ENCODE peak calls at places on chromosomes 7 and 10, in five cellular contexts. C, V, Z, O and A are unnamed samples.
A peak's percentile ranks its signal among the peaks of the same experiment; 100 is the strongest.

GRCh38 chr10:90447836-90448235 is 410.0 kb downstream of the HTR7 start:
- DNase-seq in V (no peak), C (no peak), Z (no peak), O (no peak), A (no peak)

GRCh38 chr10:97079157-97079435 is 106.7 kb downstream of the SLIT1 start:
- DNase-seq in V (no peak), Z (no peak), O (no peak), C (no peak), A (no peak)

GRCh38 chr10:105855791-105856190 is 1214.7 kb downstream of the SORCS3 start:
- DNase-seq in Z (no peak), O (no peak), V (no peak), C (no peak), A (no peak)

GRCh38 chr7:55366461-55367138 is 1.5 kb downstream of the LANCL2 start:
- DNase-seq in C (no peak), V (no peak), Z (no peak), O (peak; percentile 57), A (no peak)

GRCh38 chr7:80047856-80048459 is 86.7 kb upstream of the GNAI1 start:
- DNase-seq in Z (no peak), O (no peak), C (no peak), V (no peak), A (no peak)

GRCh38 chr7:37052673-37053072 is 328.4 kb upstream of the AOAH start:
- DNase-seq in C (peak; percentile 91), Z (no peak), V (peak; percentile 5), O (peak; percentile 20), A (no peak)

GRCh38 chr7:571096-572012 is 51.7 kb upstream of the PDGFA start:
- DNase-seq in C (no peak), Z (no peak), O (no peak), V (no peak), A (no peak)

GRCh38 chr7:69656077-69656476 is 57.8 kb downstream of the AUTS2 start:
- DNase-seq in Z (no peak), O (no peak), V (no peak), C (no peak), A (no peak)

GRCh38 chr7:139523199-139523941 is at the start of gene CLEC2L:
- DNase-seq in C (peak; percentile 75), V (no peak), O (no peak), Z (no peak), A (no peak)

GRCh38 chr7:46233585-46234329 is 312.7 kb upstream of the IGFBP3 start:
- DNase-seq in V (no peak), Z (no peak), C (no peak), O (no peak), A (no peak)

GRCh38 chr10:12929381-12929780 is 72.1 kb downstream of the CCDC3 start:
- DNase-seq in C (no peak), V (no peak), O (no peak), Z (no peak), A (no peak)

GRCh38 chr7:157875230-157876179 is 538.7 kb downstream of the DNAJB6 start:
- DNase-seq in Z (no peak), V (peak; percentile 44), C (peak; percentile 86), O (peak; percentile 11), A (no peak)

GRCh38 chr7:39950473-39951155 is 558 bp downstream of the CDK13 start:
- DNase-seq in V (peak; percentile 35), O (peak; percentile 62), C (peak; percentile 74), Z (no peak), A (peak; percentile 43)

GRCh38 chr10:131723601-131724530 is 176.9 kb upstream of the PPP2R2D start:
- DNase-seq in O (no peak), C (peak; percentile 48), Z (no peak), V (no peak), A (peak; percentile 8)

GRCh38 chr10:86061301-86061873 is 305.2 kb downstream of the GRID1 start:
- DNase-seq in C (no peak), V (no peak), O (no peak), Z (no peak), A (no peak)

GRCh38 chr10:65219444-65219843 is 1698.2 kb downstream of the REEP3 start:
- DNase-seq in V (no peak), C (no peak), O (no peak), Z (no peak), A (no peak)

GRCh38 chr10:107728807-107729206 is 564.3 kb upstream of the SORCS1 start:
- DNase-seq in O (no peak), C (no peak), V (no peak), Z (no peak), A (no peak)

GRCh38 chr10:98411768-98412167 is 3.2 kb downstream of the PYROXD2 start:
- DNase-seq in C (no peak), V (no peak), O (no peak), Z (no peak), A (no peak)

GRCh38 chr7:113764401-113765035 is 154.3 kb downstream of the PPP1R3A start:
- DNase-seq in C (no peak), V (no peak), O (no peak), Z (no peak), A (no peak)

GRCh38 chr7:75820688-75821087 is 7.1 kb upstream of the CCL24 start:
- DNase-seq in C (no peak), O (no peak), Z (no peak), V (no peak), A (no peak)

GRCh38 chr10:22710139-22710745 is 4.1 kb downstream of the PIP4K2A start:
- DNase-seq in V (no peak), C (no peak), O (no peak), Z (peak; percentile 36), A (peak; percentile 32)

GRCh38 chr7:106476751-106477150 is 184.2 kb downstream of the CCDC71L start:
- DNase-seq in V (no peak), O (no peak), C (no peak), Z (no peak), A (no peak)

GRCh38 chr7:19958309-19958896 is 185.0 kb upstream of the TMEM196 start:
- DNase-seq in C (no peak), V (no peak), Z (peak; percentile 100), O (no peak), A (no peak)

GRCh38 chr7:4239991-4240812 is 441.9 kb upstream of the FOXK1 start:
- DNase-seq in C (no peak), Z (no peak), V (no peak), O (no peak), A (no peak)

GRCh38 chr10:59877191-59877671 is 29.1 kb downstream of the CCDC6 start:
- DNase-seq in C (no peak), O (no peak), Z (no peak), V (no peak), A (no peak)

GRCh38 chr7:123604739-123605138 is 3.1 kb downstream of the ASB15 start:
- DNase-seq in Z (no peak), C (no peak), V (no peak), O (no peak), A (no peak)

GRCh38 chr10:114043532-114044250 is at the start of gene ADRB1:
- DNase-seq in O (peak; percentile 78), V (peak; percentile 8), C (peak; percentile 93), Z (no peak), A (peak; percentile 87)

DNA sequence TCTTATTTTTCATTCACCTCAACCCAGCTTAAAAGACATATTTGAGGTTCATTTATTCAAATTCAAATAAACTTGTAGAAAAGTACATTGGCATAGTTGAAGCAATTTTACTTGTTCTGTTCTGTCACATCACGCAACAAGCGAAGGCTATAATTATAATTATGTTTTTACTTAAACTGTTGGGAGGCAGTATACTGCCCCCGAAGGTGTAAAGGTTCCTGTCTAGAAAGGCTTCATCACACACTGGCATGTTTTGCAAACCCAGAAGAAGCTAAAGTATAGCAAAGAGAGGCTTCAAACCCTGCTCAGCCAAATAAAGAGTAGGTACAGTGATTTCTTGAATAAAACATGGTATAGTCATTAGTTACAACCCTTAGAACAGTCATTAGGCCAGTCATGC is 62.6 kb downstream of the CDCA7L start:
- DNase-seq in O (no peak), C (no peak), Z (no peak), V (no peak), A (no peak)
- TF ChIP-seq CTCF in O (peak; percentile 25), C (peak; percentile 61), Z (no peak), V (no peak), A (no peak)

GRCh38 chr7:74092321-74092963 is 8.8 kb downstream of the LIMK1 start:
- DNase-seq in Z (no peak), V (no peak), C (peak; percentile 62), O (peak; percentile 67), A (peak; percentile 70)

GRCh38 chr7:74093671-74094223 is 10.1 kb downstream of the LIMK1 start:
- DNase-seq in O (peak; percentile 50), C (peak; percentile 72), V (peak; percentile 11), Z (no peak), A (no peak)

GRCh38 chr7:74092964-74093339 is 9.3 kb downstream of the LIMK1 start:
- DNase-seq in V (no peak), Z (no peak), C (no peak), O (peak; percentile 85), A (peak; percentile 89)

GRCh38 chr7:74097937-74098614 is 14.5 kb downstream of the LIMK1 start:
- DNase-seq in C (no peak), V (no peak), Z (peak; percentile 63), O (no peak), A (no peak)

GRCh38 chr7:74094224-74095095 is 10.9 kb downstream of the LIMK1 start:
- DNase-seq in V (peak; percentile 66), Z (peak; percentile 36), O (peak; percentile 71), C (peak; percentile 93), A (peak; percentile 80)
- TF ChIP-seq CTCF in V (no peak), Z (no peak), O (no peak), C (peak; percentile 23), A (no peak)

GRCh38 chr7:77766801-77767605 is 31.2 kb downstream of the TMEM60 start:
- DNase-seq in O (no peak), V (no peak), Z (no peak), C (no peak), A (no peak)

GRCh38 chr7:77771901-77772300 is 26.3 kb downstream of the TMEM60 start:
- DNase-seq in Z (no peak), O (no peak), C (no peak), V (no peak), A (no peak)

GRCh38 chr7:77765906-77766800 is 32.1 kb downstream of the TMEM60 start:
- DNase-seq in C (no peak), Z (no peak), O (no peak), V (no peak), A (no peak)

DNA sequence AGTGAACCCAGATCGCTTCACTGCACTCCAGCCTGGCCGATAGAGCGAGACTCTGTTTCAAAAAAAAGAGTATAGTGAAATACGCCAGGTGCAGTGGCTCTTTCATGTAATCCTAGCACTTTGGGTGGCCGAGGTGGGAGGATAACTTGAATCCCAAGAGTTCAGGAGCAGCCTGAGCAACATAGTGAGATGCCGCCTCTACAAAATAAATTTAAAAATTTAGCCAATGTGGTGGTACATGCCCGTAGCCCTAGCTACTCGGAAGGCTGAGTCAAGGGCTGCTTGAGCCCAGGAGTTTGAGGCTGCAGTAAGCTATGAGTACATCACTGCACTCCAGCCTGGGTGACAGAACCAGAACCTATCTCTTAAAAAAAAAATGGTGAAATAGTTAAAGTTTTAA is 27.9 kb downstream of the TMEM60 start:
- DNase-seq in V (no peak), O (peak; percentile 17), C (no peak), Z (no peak), A (no peak)
- TF ChIP-seq CTCF in V (no peak), O (no peak), C (no peak), Z (no peak), A (no peak)

DNA sequence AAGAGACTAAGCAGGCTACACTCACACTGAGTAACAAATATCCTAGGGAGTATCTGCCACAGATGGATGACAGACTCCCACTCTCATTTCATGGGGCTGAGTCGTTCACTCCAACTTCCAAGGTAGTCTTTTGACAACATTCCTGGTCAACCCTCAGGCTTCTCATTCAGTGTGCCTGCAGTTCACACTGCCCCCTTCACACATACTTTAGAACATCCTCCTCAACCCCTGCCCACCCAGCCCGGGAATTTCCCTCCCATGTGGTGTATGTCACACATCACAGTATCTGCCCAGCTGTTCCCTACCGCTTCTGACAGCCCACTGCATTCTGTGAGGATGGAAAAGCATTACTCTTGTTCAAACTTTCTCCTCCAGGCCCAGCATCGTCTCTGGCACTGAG is 110.5 kb downstream of the SFMBT2 start:
- DNase-seq in C (peak; percentile 82), Z (no peak), V (no peak), O (no peak), A (no peak)
- TF ChIP-seq CTCF in C (no peak), Z (no peak), V (no peak), O (no peak), A (no peak)